ENCODE peak calls at places on chromosomes 16 and 17, in six cellular contexts. I is GM12878, V is RWPE2, B is activated B cell treated with CpG ODN at 0.5 μM for 24 hours, L is right lobe of liver, J is foreskin keratinocyte. W is an unnamed sample.

GRCh38 chr16:23786964-23787571 is 32.2 kb downstream of the CHP2 start:
- ATAC-seq in I (no peak), V (no peak), B (no peak), L (no peak), J (no peak), W (no peak)

GRCh38 chr16:55052335-55053070 is 121.8 kb downstream of the IRX5 start:
- ATAC-seq in I (no peak), V (peak; percentile 33), B (no peak), L (no peak), J (no peak), W (no peak)

GRCh38 chr17:63774141-63774981 is at the start of gene DDX42:
- ATAC-seq in I (peak; percentile 40), V (peak; percentile 21), B (no peak), L (peak; percentile 2), J (peak; percentile 2), W (peak; percentile 17)

GRCh38 chr17:74730491-74731346 is 6.3 kb upstream of the RAB37 start:
- ATAC-seq in I (peak; percentile 72), V (no peak), B (peak; percentile 73), L (no peak), J (no peak), W (peak; percentile 86)

GRCh38 chr16:31106509-31107464 is 1.4 kb upstream of the BCKDK start:
- ATAC-seq in I (no peak), V (no peak), B (no peak), L (no peak), J (no peak), W (no peak)

GRCh38 chr16:11032000-11032921 is 87.9 kb downstream of the CLEC16A start:
- ATAC-seq in I (no peak), V (no peak), B (no peak), L (no peak), J (peak; percentile 78), W (no peak)

GRCh38 chr17:4850236-4850635 is 17.1 kb downstream of the MINK1 start:
- ATAC-seq in I (no peak), V (peak; percentile 56), B (no peak), L (no peak), J (peak; percentile 66), W (no peak)

GRCh38 chr16:424033-424622 is 1.3 kb upstream of the RAB11FIP3 start:
- ATAC-seq in I (no peak), V (peak; percentile 81), B (no peak), L (peak; percentile 79), J (peak; percentile 62), W (no peak)

GRCh38 chr17:66423436-66423922 is 121.1 kb downstream of the PRKCA start:
- ATAC-seq in I (peak; percentile 51), V (no peak), B (no peak), L (no peak), J (peak; percentile 24), W (no peak)

W was measured in stimulated activated memory B cell treated with anti-CD40 and anti-IgM and Interleukin-4, amounts not matched to agents 10 μg/mL and 1 μg/mL and 100 μg/mL, for 72 hours.